ENCODE peak calls at places on chromosomes 13 and 19, in nine cellular contexts. One of them, this sample, is unnamed.

GRCh38 chr13:110748271-110748670 is 34.8 kb downstream of the ING1 start:
- DNase-seq in NAMALWA: no peak
- DNase-seq in NCI-H226: no peak
- DNase-seq in EL: no peak
- DNase-seq in HT1080: no peak
- DNase-seq in H9: no peak
- DNase-seq in neural crest cell: no peak
- DNase-seq in ELF-1: no peak
- DNase-seq in lower leg skin: no peak
- DNase-seq in this sample: no peak

GRCh38 chr13:77310579-77311279 is 16.2 kb downstream of the MYCBP2 start:
- DNase-seq in ELF-1: no peak
- DNase-seq in EL: no peak
- DNase-seq in lower leg skin: no peak
- DNase-seq in NCI-H226: no peak
- DNase-seq in neural crest cell: no peak
- DNase-seq in NAMALWA: no peak
- DNase-seq in HT1080: no peak
- DNase-seq in H9: no peak
- DNase-seq in this sample: no peak

GRCh38 chr19:2867025-2867991 is at the start of gene ZNF556:
- DNase-seq in EL: no peak
- DNase-seq in neural crest cell: no peak
- DNase-seq in ELF-1: no peak
- DNase-seq in lower leg skin: no peak
- DNase-seq in H9: no peak
- DNase-seq in NAMALWA: peak; percentile 98
- DNase-seq in HT1080: peak; percentile 20
- DNase-seq in NCI-H226: peak; percentile 7
- DNase-seq in this sample: no peak

GRCh38 chr13:90084684-90085290 is 1262.7 kb upstream of the MIR17HG start:
- DNase-seq in NAMALWA: no peak
- DNase-seq in ELF-1: no peak
- DNase-seq in neural crest cell: no peak
- DNase-seq in NCI-H226: peak; percentile 6
- DNase-seq in HT1080: no peak
- DNase-seq in EL: peak; percentile 13
- DNase-seq in lower leg skin: no peak
- DNase-seq in H9: no peak
- DNase-seq in this sample: no peak

GRCh38 chr13:51371768-51372399 is 32.4 kb downstream of the SERPINE3 start:
- DNase-seq in NAMALWA: no peak
- DNase-seq in H9: no peak
- DNase-seq in ELF-1: no peak
- DNase-seq in HT1080: no peak
- DNase-seq in NCI-H226: no peak
- DNase-seq in neural crest cell: no peak
- DNase-seq in EL: no peak
- DNase-seq in lower leg skin: no peak
- DNase-seq in this sample: no peak

GRCh38 chr19:2478756-2479555 is 3.0 kb downstream of the GADD45B start:
- DNase-seq in ELF-1: peak; percentile 77
- DNase-seq in HT1080: peak; percentile 59
- DNase-seq in H9: no peak
- DNase-seq in lower leg skin: peak; percentile 80
- DNase-seq in neural crest cell: no peak
- DNase-seq in NAMALWA: peak; percentile 70
- DNase-seq in NCI-H226: peak; percentile 62
- DNase-seq in EL: peak; percentile 78
- DNase-seq in this sample: peak; percentile 66

GRCh38 chr19:55704494-55705245 is 29.6 kb downstream of the EPN1 start:
- DNase-seq in neural crest cell: no peak
- DNase-seq in EL: no peak
- DNase-seq in lower leg skin: no peak
- DNase-seq in ELF-1: no peak
- DNase-seq in HT1080: no peak
- DNase-seq in NCI-H226: no peak
- DNase-seq in H9: no peak
- DNase-seq in NAMALWA: peak; percentile 29
- DNase-seq in this sample: no peak

GRCh38 chr13:31046711-31047279 is 114.3 kb downstream of the TEX26 start:
- DNase-seq in EL: no peak
- DNase-seq in NCI-H226: no peak
- DNase-seq in HT1080: no peak
- DNase-seq in neural crest cell: no peak
- DNase-seq in lower leg skin: peak; percentile 62
- DNase-seq in NAMALWA: no peak
- DNase-seq in H9: no peak
- DNase-seq in ELF-1: no peak
- DNase-seq in this sample: no peak

GRCh38 chr13:95275322-95276118 is 25.7 kb downstream of the ABCC4 start:
- DNase-seq in H9: no peak
- DNase-seq in ELF-1: no peak
- DNase-seq in NCI-H226: no peak
- DNase-seq in neural crest cell: no peak
- DNase-seq in EL: no peak
- DNase-seq in HT1080: no peak
- DNase-seq in NAMALWA: no peak
- DNase-seq in lower leg skin: no peak
- DNase-seq in this sample: no peak

GRCh38 chr13:50299546-50300249 is 284.5 kb downstream of the KCNRG start:
- DNase-seq in EL: peak; percentile 19
- DNase-seq in neural crest cell: no peak
- DNase-seq in lower leg skin: no peak
- DNase-seq in HT1080: no peak
- DNase-seq in NAMALWA: no peak
- DNase-seq in ELF-1: no peak
- DNase-seq in NCI-H226: no peak
- DNase-seq in H9: no peak
- DNase-seq in this sample: no peak

GRCh38 chr13:114119196-114119595 is 13.2 kb downstream of the RASA3 start:
- DNase-seq in lower leg skin: no peak
- DNase-seq in HT1080: peak; percentile 94
- DNase-seq in ELF-1: peak; percentile 80
- DNase-seq in NAMALWA: no peak
- DNase-seq in NCI-H226: peak; percentile 91
- DNase-seq in neural crest cell: no peak
- DNase-seq in EL: peak; percentile 96
- DNase-seq in H9: peak; percentile 94
- DNase-seq in this sample: peak; percentile 6

GRCh38 chr13:39037410-39037879 is 444 bp downstream of the PROSER1 start:
- DNase-seq in neural crest cell: no peak
- DNase-seq in NAMALWA: peak; percentile 60
- DNase-seq in HT1080: no peak
- DNase-seq in NCI-H226: no peak
- DNase-seq in ELF-1: no peak
- DNase-seq in lower leg skin: peak; percentile 21
- DNase-seq in H9: no peak
- DNase-seq in EL: no peak
- DNase-seq in this sample: no peak

GRCh38 chr13:114087430-114087829 is 45.0 kb downstream of the RASA3 start:
- DNase-seq in lower leg skin: no peak
- DNase-seq in HT1080: no peak
- DNase-seq in NCI-H226: no peak
- DNase-seq in ELF-1: peak; percentile 35
- DNase-seq in neural crest cell: no peak
- DNase-seq in H9: no peak
- DNase-seq in EL: no peak
- DNase-seq in NAMALWA: no peak
- DNase-seq in this sample: no peak

GRCh38 chr13:99432637-99433542 is 68.4 kb upstream of the TM9SF2 start:
- DNase-seq in H9: peak; percentile 81
- DNase-seq in HT1080: peak; percentile 83
- DNase-seq in EL: peak; percentile 83
- DNase-seq in lower leg skin: peak; percentile 79
- DNase-seq in NCI-H226: no peak
- DNase-seq in NAMALWA: peak; percentile 66
- DNase-seq in neural crest cell: no peak
- DNase-seq in ELF-1: peak; percentile 85
- DNase-seq in this sample: peak; percentile 83

GRCh38 chr13:45055902-45056648 is 64.2 kb upstream of the GTF2F2 start:
- DNase-seq in ELF-1: peak; percentile 44
- DNase-seq in NCI-H226: peak; percentile 78
- DNase-seq in neural crest cell: no peak
- DNase-seq in lower leg skin: peak; percentile 31
- DNase-seq in NAMALWA: no peak
- DNase-seq in HT1080: peak; percentile 79
- DNase-seq in EL: peak; percentile 50
- DNase-seq in H9: no peak
- DNase-seq in this sample: no peak

GRCh38 chr13:21849323-21849722 is 178.4 kb downstream of the FGF9 start:
- DNase-seq in neural crest cell: no peak
- DNase-seq in H9: peak; percentile 45
- DNase-seq in ELF-1: peak; percentile 30
- DNase-seq in HT1080: peak; percentile 29
- DNase-seq in NAMALWA: peak; percentile 55
- DNase-seq in EL: no peak
- DNase-seq in lower leg skin: no peak
- DNase-seq in NCI-H226: peak; percentile 12
- DNase-seq in this sample: no peak

GRCh38 chr13:80612804-80613203 is 271.9 kb upstream of the SPRY2 start:
- DNase-seq in lower leg skin: no peak
- DNase-seq in HT1080: no peak
- DNase-seq in ELF-1: no peak
- DNase-seq in NCI-H226: no peak
- DNase-seq in EL: no peak
- DNase-seq in NAMALWA: no peak
- DNase-seq in H9: no peak
- DNase-seq in neural crest cell: no peak
- DNase-seq in this sample: no peak

GRCh38 chr19:5345895-5346386 is 5.3 kb upstream of the PTPRS start:
- DNase-seq in neural crest cell: no peak
- DNase-seq in ELF-1: peak; percentile 45
- DNase-seq in NAMALWA: no peak
- DNase-seq in HT1080: peak; percentile 36
- DNase-seq in NCI-H226: peak; percentile 57
- DNase-seq in H9: no peak
- DNase-seq in EL: peak; percentile 67
- DNase-seq in lower leg skin: no peak
- DNase-seq in this sample: no peak